ENCODE peak calls at places on chromosomes 1 and 21, in five cellular contexts. L is CD8-positive, alpha-beta memory T cell; M is sigmoid colon; G is heart left ventricle; Q is IMR-90. A is an unnamed sample. For H3K4me1, the result is how much of the 10 kb centered on the place peaks cover.

GRCh38 chr1:162405800-162406199 is 6.1 kb downstream of the SH2D1B start:
- DNase-seq in M (no peak), L (no peak), Q (no peak), G (no peak), A (no peak)

GRCh38 chr1:26584022-26584485 is 54.5 kb downstream of the RPS6KA1 start:
- DNase-seq in L (no peak), M (no peak), G (no peak), Q (no peak), A (no peak)

GRCh38 chr1:159831696-159832225 is 5.1 kb downstream of the SLAMF8 start:
- DNase-seq in M (no peak), L (no peak), Q (no peak), G (no peak), A (no peak)

GRCh38 chr1:37561794-37562132 is 5.0 kb downstream of the DNALI1 start:
- DNase-seq in L (no peak), Q (peak), G (no peak), M (no peak), A (peak)

GRCh38 chr1:94819584-94819944 is 593 bp upstream of the SLC44A3 start:
- DNase-seq in G (no peak), M (no peak), L (no peak), Q (no peak), A (no peak)

GRCh38 chr1:23585321-23586022 is 26.2 kb upstream of the ID3 start:
- DNase-seq in M (peak), L (no peak), G (no peak), Q (peak), A (no peak)

GRCh38 chr21:38524168-38525153 is 26.2 kb upstream of the ERG start:
- DNase-seq in G (no peak), M (no peak), L (no peak), Q (no peak), A (no peak)

GRCh38 chr1:208291923-208292711 is 47.9 kb upstream of the PLXNA2 start:
- DNase-seq in M (no peak), G (no peak), L (no peak), Q (no peak), A (no peak)

GRCh38 chr1:25503551-25504426 is 39.6 kb upstream of the LDLRAP1 start:
- DNase-seq in L (peak), G (peak), M (peak), Q (no peak), A (peak)

GRCh38 chr21:35070436-35070835 is 21.3 kb upstream of the RUNX1 start:
- DNase-seq in G (no peak), M (no peak), L (no peak), Q (no peak), A (no peak)

GRCh38 chr1:164759144-164759920 is 200.3 kb downstream of the PBX1 start:
- DNase-seq in L (no peak), G (no peak), M (no peak), Q (no peak), A (no peak)

GRCh38 chr1:30915491-30916230 is 7.1 kb upstream of the SDC3 start:
- DNase-seq in M (peak), L (no peak), Q (no peak), G (no peak), A (no peak)
- H3K4me1 ChIP-seq in M (under half), L (under half), Q (under half), G (under half), A (under half)

GRCh38 chr1:66270122-66270812 is 263.7 kb upstream of the SGIP1 start:
- DNase-seq in Q (peak), M (peak), G (no peak), L (no peak), A (no peak)

GRCh38 chr1:66269222-66269621 is 264.7 kb upstream of the SGIP1 start:
- DNase-seq in Q (no peak), G (no peak), M (no peak), L (no peak), A (no peak)

GRCh38 chr1:66273674-66274073 is 260.3 kb upstream of the SGIP1 start:
- DNase-seq in M (no peak), Q (no peak), G (no peak), L (no peak), A (no peak)

GRCh38 chr1:66271216-66271903 is 262.6 kb upstream of the SGIP1 start:
- DNase-seq in M (peak), Q (peak), L (no peak), G (peak), A (peak)

GRCh38 chr1:66271904-66272254 is 262.1 kb upstream of the SGIP1 start:
- DNase-seq in Q (peak), M (peak), L (no peak), G (peak), A (peak)
- H3K4me1 ChIP-seq in Q (under half), M (half or more), L (under half), G (half or more), A (under half)

DNA sequence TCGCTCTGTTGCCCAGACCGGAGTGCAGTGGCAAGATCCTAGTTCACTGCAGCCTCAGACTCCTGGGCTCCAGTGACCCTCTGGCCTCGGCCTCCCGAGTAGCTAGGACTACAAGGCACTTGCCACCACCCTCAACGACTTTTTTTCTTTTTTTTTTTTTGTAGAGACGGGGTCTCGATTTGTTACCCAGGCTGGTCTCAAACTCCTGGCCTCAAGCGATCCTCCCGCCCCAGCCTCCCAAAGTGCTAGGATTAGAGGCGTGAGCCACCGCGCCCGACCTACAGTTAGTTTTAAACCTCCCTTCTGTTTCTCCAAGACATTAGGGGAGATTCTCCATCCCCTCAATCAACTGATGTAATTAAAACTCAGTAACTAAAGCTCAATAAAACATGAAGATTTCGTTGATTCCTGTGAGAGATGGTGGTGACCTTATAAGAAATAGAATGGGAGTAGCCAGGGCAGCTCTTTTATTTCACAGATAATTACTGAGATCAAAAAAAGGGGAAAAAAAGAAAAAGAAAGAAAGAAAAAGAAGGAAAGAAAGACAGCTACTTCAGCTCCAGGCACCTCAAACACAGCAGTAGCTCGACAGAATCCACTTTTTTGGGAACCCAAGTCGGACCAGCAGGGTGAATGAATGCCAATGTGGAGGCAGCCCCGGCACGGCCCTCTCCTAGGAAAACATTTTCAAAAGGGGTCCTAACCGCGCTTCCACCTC is 598 bp downstream of the GON4L start:
- DNase-seq in M (no peak), L (no peak), G (no peak), Q (no peak), A (no peak)
- H3K4me1 ChIP-seq in M (under half), L (under half), G (under half), Q (under half), A (under half)

DNA sequence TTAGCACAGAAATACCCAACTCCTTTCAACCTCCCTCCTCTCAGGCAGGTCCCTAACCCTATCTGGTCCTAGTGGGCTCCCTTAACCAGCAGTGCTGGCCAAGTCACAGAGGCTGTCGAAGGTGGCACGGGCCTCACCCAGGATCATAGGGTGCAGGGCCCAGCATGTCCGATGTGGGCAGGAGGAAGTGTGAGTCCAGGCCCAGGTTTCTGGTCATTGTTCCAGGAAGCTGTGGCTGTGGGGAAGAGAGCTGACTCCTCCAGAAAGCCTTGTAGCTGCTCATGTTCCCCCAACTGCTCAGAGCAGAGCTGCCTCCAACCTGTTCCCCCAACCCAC is 2.4 kb downstream of the CCDC17 start:
- DNase-seq in M (no peak), L (no peak), G (no peak), Q (no peak), A (no peak)
- H3K4me1 ChIP-seq in M (under half), L (under half), G (under half), Q (under half), A (under half)

DNA sequence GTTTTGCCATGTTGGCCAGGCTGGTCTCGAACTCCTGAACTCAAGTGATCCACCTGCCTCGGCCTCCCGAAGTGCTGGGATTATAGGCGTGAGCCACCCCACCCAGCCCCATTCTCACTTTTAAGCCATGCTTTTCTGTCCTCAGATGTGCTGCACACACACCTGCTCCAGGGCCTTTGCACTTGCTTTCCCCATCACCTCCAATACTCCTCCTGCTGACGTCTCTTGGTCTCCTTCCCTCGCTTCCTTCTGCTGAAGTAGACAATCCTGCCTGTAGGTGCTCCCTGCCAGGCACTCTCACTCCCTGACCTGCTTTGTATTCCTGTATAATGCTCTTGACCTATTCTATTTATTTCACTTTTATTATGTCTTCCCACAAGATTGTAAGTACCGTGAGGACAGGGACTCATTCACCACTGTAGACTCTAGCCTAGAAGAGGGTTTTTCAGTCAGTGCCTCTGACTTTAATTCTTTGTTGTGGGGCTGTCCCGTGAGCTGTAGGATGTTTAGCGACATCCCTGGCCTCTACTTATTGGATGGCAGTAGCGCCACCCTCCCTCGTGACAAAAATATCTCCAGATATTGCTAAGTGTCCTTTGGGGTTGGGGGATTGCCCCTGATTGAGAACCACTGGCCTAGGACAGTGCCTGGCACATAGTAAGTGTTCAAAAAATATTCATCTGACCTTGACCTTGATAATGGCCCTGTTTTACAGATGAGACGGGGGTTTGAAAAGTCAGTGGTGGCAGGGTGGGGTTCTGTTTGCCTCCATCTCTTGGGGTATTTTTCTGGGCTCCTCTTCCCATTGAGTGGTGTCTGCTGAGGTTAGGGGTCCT is 4.6 kb downstream of the TNFRSF1B start:
- DNase-seq in Q (no peak), L (peak), G (no peak), M (no peak), A (no peak)
- H3K4me1 ChIP-seq in Q (under half), L (half or more), G (half or more), M (under half), A (under half)

GRCh38 chr1:156214024-156214748 is 1.4 kb downstream of the PMF1 start:
- DNase-seq in M (no peak), L (no peak), Q (peak), G (no peak), A (no peak)
- H3K4me1 ChIP-seq in M (under half), L (under half), Q (under half), G (under half), A (under half)

DNA sequence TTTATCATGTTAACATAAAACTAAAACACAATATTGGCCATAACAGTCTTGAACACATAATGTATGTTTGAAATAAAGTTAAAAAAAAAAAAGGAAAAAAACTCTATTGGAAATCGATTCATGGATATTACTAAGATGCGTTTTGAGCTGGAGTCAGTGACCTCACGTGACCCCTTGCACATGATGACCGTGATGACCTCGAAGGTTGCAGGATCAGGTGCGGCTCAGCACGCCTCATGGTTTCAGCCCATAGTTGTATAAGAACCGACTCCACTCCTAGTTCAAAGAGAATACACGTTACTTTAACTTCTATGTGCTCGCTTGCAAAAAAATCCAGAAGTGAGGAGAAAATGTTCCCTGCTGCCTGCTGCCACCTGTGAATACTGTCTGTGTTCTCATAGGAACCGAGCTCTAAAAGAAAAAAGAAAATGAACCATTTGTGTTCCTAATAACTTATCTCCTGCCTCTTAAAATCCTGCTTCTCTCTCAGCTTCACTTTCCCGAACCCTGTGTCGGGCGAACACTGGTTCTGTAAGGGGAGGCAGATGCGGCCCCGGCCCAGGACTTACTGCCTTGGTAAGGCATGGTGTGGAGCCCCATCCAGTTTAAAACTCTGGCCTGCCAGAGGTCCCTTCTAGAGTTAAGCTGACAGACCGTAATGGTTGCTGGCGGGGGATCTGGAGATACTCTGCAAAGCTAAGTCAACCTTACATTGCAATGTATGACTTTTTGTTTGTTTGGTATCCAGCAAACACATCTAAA is 33.8 kb upstream of the RIPK4 start:
- DNase-seq in G (no peak), L (no peak), Q (no peak), M (no peak), A (no peak)
- H3K4me1 ChIP-seq in G (under half), L (under half), Q (under half), M (under half), A (under half)

GRCh38 chr1:21524686-21525339 is 15.6 kb downstream of the ALPL start:
- DNase-seq in L (no peak), Q (no peak), G (no peak), M (no peak), A (no peak)
- H3K4me1 ChIP-seq in L (under half), Q (under half), G (under half), M (under half), A (under half)

DNA sequence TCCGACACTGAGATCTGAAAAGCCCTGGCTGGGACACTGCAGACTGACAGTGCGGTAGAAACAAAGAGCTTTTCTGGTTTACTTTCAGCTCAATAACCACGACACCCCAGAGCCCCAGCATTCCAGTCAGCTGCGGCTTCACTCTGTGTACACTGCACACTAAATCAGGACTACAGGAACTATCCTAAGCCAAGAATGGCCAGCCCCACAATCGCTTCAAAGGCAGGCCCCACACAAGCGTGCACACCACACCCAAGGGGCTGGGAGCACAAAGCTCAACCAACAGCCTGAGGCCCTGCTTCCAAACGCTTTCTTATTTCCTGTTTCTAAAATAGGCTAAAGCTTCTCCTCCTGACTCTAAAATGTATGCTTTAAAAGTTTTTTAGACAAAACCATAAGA is 28.4 kb downstream of the URB1 start:
- DNase-seq in G (peak), M (no peak), Q (no peak), L (no peak), A (no peak)
- H3K4me1 ChIP-seq in G (under half), M (under half), Q (under half), L (under half), A (under half)

A was measured in BE2C.